ENCODE peak calls at places on chromosomes 5 and 9, in four cellular contexts. Q, B, D and K are unnamed samples.

GRCh38 chr9:72477862-72478564 is 43.4 kb upstream of the TMC1 start:
- DNase-seq in D (no peak), B (peak; percentile 81), Q (peak; percentile 86), K (peak; percentile 74)

GRCh38 chr9:35116539-35116897 is 856 bp upstream of the ATOSB start:
- DNase-seq in B (no peak), D (no peak), Q (no peak), K (no peak)

GRCh38 chr5:20276959-20277263 is 288.9 kb upstream of the CDH18 start:
- DNase-seq in D (no peak), Q (no peak), B (no peak), K (no peak)

GRCh38 chr5:171413153-171413910 is 6.1 kb upstream of the FGF18 start:
- DNase-seq in Q (peak; percentile 29), D (no peak), B (no peak), K (no peak)

GRCh38 chr5:108801776-108802175 is 54.1 kb downstream of the FER start:
- DNase-seq in D (no peak), B (peak; percentile 4), Q (peak; percentile 92), K (peak; percentile 95)

GRCh38 chr9:19748278-19749126 is 40.3 kb downstream of the SLC24A2 start:
- DNase-seq in B (no peak), D (peak; percentile 8), Q (no peak), K (no peak)

GRCh38 chr9:121189006-121189405 is 12.7 kb downstream of the RAB14 start:
- DNase-seq in D (no peak), Q (no peak), B (no peak), K (no peak)

GRCh38 chr5:5179597-5179996 is 39.5 kb downstream of the ADAMTS16 start:
- DNase-seq in D (no peak), Q (no peak), B (no peak), K (no peak)

GRCh38 chr9:69637193-69637592 is 35.0 kb downstream of the APBA1 start:
- DNase-seq in D (no peak), Q (no peak), B (no peak), K (peak; percentile 21)

GRCh38 chr9:76761448-76761847 is 2.8 kb upstream of the PCA3 start:
- DNase-seq in Q (peak; percentile 19), D (no peak), B (no peak), K (no peak)

GRCh38 chr9:4180907-4181605 is 118.8 kb downstream of the GLIS3 start:
- DNase-seq in Q (no peak), B (no peak), D (no peak), K (no peak)

GRCh38 chr5:19241690-19242089 is 746.3 kb downstream of the CDH18 start:
- DNase-seq in Q (peak; percentile 54), D (no peak), B (no peak), K (peak; percentile 29)

GRCh38 chr5:5932824-5933223 is 445.5 kb downstream of the MED10 start:
- DNase-seq in D (no peak), Q (no peak), B (no peak), K (no peak)

GRCh38 chr5:127080001-127080478 is 6.7 kb upstream of the C5orf63 start:
- DNase-seq in D (no peak), B (no peak), Q (no peak), K (no peak)

GRCh38 chr5:123997354-123998215 is 485.6 kb downstream of the CSNK1G3 start:
- DNase-seq in B (no peak), Q (peak; percentile 57), D (no peak), K (peak; percentile 85)

GRCh38 chr9:76759726-76760125 is 4.5 kb upstream of the PCA3 start:
- DNase-seq in Q (no peak), B (no peak), D (no peak), K (no peak)

GRCh38 chr9:25716220-25716872 is 38.1 kb upstream of the TUSC1 start:
- DNase-seq in D (no peak), Q (peak; percentile 72), B (peak; percentile 6), K (peak; percentile 7)

GRCh38 chr5:79935992-79936643 is 54.9 kb downstream of the MTX3 start:
- DNase-seq in D (no peak), Q (no peak), B (no peak), K (no peak)

GRCh38 chr5:142183561-142183960 is 75.0 kb downstream of the NDFIP1 start:
- DNase-seq in B (no peak), D (no peak), Q (no peak), K (no peak)

GRCh38 chr9:133134419-133135190 is 13.6 kb upstream of the RALGDS start:
- DNase-seq in B (no peak), Q (peak; percentile 35), D (no peak), K (no peak)

GRCh38 chr5:14148890-14149671 is 5.9 kb downstream of the TRIO start:
- DNase-seq in B (no peak), D (no peak), Q (no peak), K (no peak)

GRCh38 chr5:148391422-148391821 is 7.7 kb downstream of the FBXO38 start:
- DNase-seq in B (no peak), Q (no peak), D (no peak), K (peak; percentile 10)

GRCh38 chr9:85262333-85262732 is 479.4 kb downstream of the AGTPBP1 start:
- DNase-seq in Q (no peak), D (no peak), B (no peak), K (peak; percentile 55)

GRCh38 chr5:12017037-12017436 is 112.8 kb upstream of the CTNND2 start:
- DNase-seq in B (no peak), D (no peak), Q (no peak), K (no peak)

GRCh38 chr5:73126381-73126780 is 6.0 kb downstream of the TMEM171 start:
- DNase-seq in B (no peak), Q (no peak), D (no peak), K (no peak)

GRCh38 chr9:137416563-137417151 is 6.3 kb downstream of the EXD3 start:
- DNase-seq in B (no peak), D (no peak), Q (no peak), K (no peak)

GRCh38 chr5:65790371-65791163 is 68.6 kb downstream of the NLN start:
- DNase-seq in D (no peak), B (no peak), Q (no peak), K (no peak)

GRCh38 chr9:61665330-61665751 is 475.5 kb downstream of the SPATA31A7 start:
- DNase-seq in Q (no peak), D (no peak), B (no peak), K (no peak)

GRCh38 chr9:20941177-20941690 is 90.2 kb downstream of the HACD4 start:
- DNase-seq in B (peak; percentile 34), D (peak; percentile 58), Q (peak; percentile 79), K (peak; percentile 38)

GRCh38 chr9:114181583-114182409 is 26.5 kb downstream of the COL27A1 start:
- DNase-seq in Q (no peak), B (no peak), D (no peak), K (no peak)
- H3K27ac ChIP-seq in Q (no peak overlapping the region), B (no peak overlapping the region), D (no peak overlapping the region), K (no peak overlapping the region)

GRCh38 chr9:33320568-33321261 is 30.4 kb downstream of the NFX1 start:
- DNase-seq in D (no peak), B (peak; percentile 37), Q (peak; percentile 87), K (peak; percentile 95)
- TF ChIP-seq EZH2 in D (no peak), B (no peak), Q (no peak), K (no peak)

GRCh38 chr9:93119703-93119952 is 14.4 kb downstream of the NINJ1 start:
- DNase-seq in Q (no peak), B (no peak), D (no peak), K (no peak)
- H3K27ac ChIP-seq in Q (no peak overlapping the region), B (peak overlapping the region; percentile 91), D (no peak overlapping the region), K (no peak overlapping the region)

GRCh38 chr5:138466058-138466899 is 1.0 kb downstream of the EGR1 start:
- DNase-seq in D (no peak), B (no peak), Q (no peak), K (peak; percentile 25)
- TF ChIP-seq EZH2 in D (no peak), B (no peak), Q (peak; percentile 46), K (no peak)

DNA sequence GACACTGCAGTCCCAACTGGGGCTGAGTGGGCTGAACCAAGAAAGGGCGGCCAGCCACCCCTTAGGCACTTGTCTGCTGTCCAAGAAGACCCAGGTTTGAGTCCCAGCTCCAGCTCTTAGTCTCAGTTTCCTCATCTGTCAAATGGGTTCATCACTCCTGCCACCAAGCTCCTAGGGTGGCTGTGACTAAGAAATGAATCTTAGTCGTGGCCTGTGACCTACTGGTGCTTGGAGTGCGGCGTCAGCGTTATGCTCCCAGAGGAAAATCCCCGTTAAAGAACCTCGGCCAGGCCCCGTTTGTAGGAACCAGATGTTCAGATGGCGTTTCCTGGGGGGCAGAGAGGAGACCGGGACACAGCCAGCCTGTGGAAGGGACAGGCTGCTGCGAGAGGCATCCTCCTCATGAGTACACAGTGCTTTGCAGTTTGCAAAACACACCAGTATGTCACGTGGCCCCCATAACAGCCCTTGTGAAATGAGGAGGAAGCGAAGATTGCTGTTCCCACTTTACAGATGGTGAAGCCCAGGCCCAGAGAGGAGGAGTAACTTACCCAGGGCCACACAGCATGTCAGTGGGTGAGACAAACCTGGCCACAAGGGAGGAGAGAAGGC is 3.3 kb downstream of the FIBCD1 start:
- DNase-seq in D (no peak), Q (no peak), B (no peak), K (no peak)
- H3K27ac ChIP-seq in D (no peak overlapping the region), Q (peak overlapping the region; percentile 13), B (peak overlapping the region; percentile 11), K (peak overlapping the region; percentile 18)

GRCh38 chr5:10875201-10875768 is 114.3 kb upstream of the DAP start:
- DNase-seq in Q (peak; percentile 97), B (peak; percentile 25), D (no peak), K (peak; percentile 18)
- TF ChIP-seq EZH2 in Q (no peak), B (no peak), D (no peak), K (no peak)

DNA sequence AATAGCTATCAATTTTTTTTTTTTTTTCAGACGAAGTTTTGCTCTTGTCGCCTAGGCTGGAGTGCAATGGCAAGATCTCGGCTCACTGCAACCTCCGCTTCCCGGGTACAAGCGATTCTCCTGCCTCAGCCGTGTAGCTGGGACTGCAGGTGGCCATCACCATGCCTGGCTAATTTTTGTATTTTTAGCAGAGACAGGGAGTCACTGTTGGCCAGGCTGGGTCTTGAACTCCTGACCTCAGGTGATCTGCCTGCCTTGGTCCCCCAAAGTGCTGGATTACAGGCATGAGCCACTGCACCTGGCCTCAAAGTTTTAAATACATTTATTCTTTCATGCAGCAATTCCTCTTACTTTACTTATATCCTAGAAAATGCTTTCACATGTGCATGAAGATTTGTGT is 17.6 kb downstream of the TRIM14 start:
- DNase-seq in Q (no peak), B (no peak), D (no peak), K (no peak)
- H3K27ac ChIP-seq in Q (no peak overlapping the region), B (no peak overlapping the region), D (peak overlapping the region; percentile 94), K (no peak overlapping the region)

DNA sequence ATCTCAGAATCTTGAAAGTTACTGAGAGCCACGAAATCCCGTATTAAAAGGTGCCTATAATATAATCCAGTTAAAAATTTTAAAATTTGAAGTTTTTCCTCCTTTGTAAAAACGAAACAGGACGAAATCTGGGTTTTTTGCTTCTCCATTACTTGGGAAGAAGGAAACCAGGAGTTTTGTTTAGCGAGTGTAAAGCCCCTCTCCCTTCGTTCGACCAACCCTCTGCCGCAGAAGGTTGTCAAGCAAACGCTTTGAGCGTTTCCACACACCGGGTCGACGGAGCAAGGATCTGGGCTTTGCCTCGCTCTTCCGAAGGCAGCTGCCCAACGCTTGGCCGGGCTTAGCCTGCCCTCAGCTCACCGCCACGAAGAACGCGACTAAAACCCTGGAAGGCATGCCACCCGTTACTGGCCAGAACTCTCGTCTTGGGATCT is 1.6 kb upstream of the FOXE1 start:
- DNase-seq in Q (no peak), B (no peak), D (no peak), K (no peak)
- TF ChIP-seq EZH2 in Q (no peak), B (no peak), D (no peak), K (peak; percentile 34)

GRCh38 chr9:124770359-124771020 is 621 bp downstream of the NR6A1 start:
- DNase-seq in B (peak; percentile 28), Q (no peak), D (peak; percentile 13), K (no peak)
- H3K27ac ChIP-seq in B (peak overlapping the region; percentile 74), Q (no peak overlapping the region), D (no peak overlapping the region), K (no peak overlapping the region)